ENCODE peak calls at places on chromosomes 1 and 21, in four cellular contexts. One of them, this sample, is unnamed.

GRCh38 chr1:183273300-183273699 is 87.2 kb downstream of the LAMC2 start:
- DNase-seq in prostate gland: no peak
- DNase-seq in esophagus squamous epithelium: no peak
- DNase-seq in GM12878: no peak
- DNase-seq in this sample: no peak

GRCh38 chr1:116820362-116820761 is 66.1 kb downstream of the CD2 start:
- DNase-seq in prostate gland: no peak
- DNase-seq in esophagus squamous epithelium: no peak
- DNase-seq in GM12878: no peak
- DNase-seq in this sample: peak; percentile 38

GRCh38 chr1:9680091-9680490 is 28.6 kb downstream of the PIK3CD start:
- DNase-seq in prostate gland: no peak
- DNase-seq in esophagus squamous epithelium: no peak
- DNase-seq in GM12878: no peak
- DNase-seq in this sample: no peak

GRCh38 chr1:91700771-91701493 is 185.0 kb downstream of the TGFBR3 start:
- DNase-seq in prostate gland: no peak
- DNase-seq in esophagus squamous epithelium: no peak
- DNase-seq in GM12878: no peak
- DNase-seq in this sample: no peak

GRCh38 chr1:198135366-198135765 is 21.4 kb upstream of the NEK7 start:
- DNase-seq in esophagus squamous epithelium: no peak
- DNase-seq in prostate gland: no peak
- DNase-seq in GM12878: no peak
- DNase-seq in this sample: no peak

GRCh38 chr1:97145321-97145956 is 423.9 kb downstream of the PTBP2 start:
- DNase-seq in prostate gland: peak; percentile 46
- DNase-seq in esophagus squamous epithelium: no peak
- DNase-seq in GM12878: no peak
- DNase-seq in this sample: no peak

GRCh38 chr1:205700865-205701401 is 20.6 kb upstream of the SLC45A3 start:
- DNase-seq in prostate gland: no peak
- DNase-seq in esophagus squamous epithelium: no peak
- DNase-seq in GM12878: no peak
- DNase-seq in this sample: peak; percentile 30

GRCh38 chr1:86741947-86742572 is 37.7 kb downstream of the SH3GLB1 start:
- DNase-seq in prostate gland: peak; percentile 17
- DNase-seq in esophagus squamous epithelium: no peak
- DNase-seq in GM12878: no peak
- DNase-seq in this sample: peak; percentile 46

GRCh38 chr1:11836955-11837766 is 10.4 kb downstream of the NPPA start:
- DNase-seq in prostate gland: no peak
- DNase-seq in esophagus squamous epithelium: no peak
- DNase-seq in GM12878: no peak
- DNase-seq in this sample: peak; percentile 20

GRCh38 chr1:110118636-110119396 is 6.6 kb downstream of the UBL4B start:
- DNase-seq in prostate gland: no peak
- DNase-seq in esophagus squamous epithelium: no peak
- DNase-seq in GM12878: no peak
- DNase-seq in this sample: no peak

GRCh38 chr1:44834328-44834727 is 8.7 kb downstream of the PTCH2 start:
- DNase-seq in prostate gland: no peak
- DNase-seq in GM12878: no peak
- DNase-seq in esophagus squamous epithelium: no peak
- DNase-seq in this sample: no peak

GRCh38 chr21:39518055-39518844 is 66.5 kb downstream of the SH3BGR start:
- DNase-seq in esophagus squamous epithelium: no peak
- DNase-seq in GM12878: peak; percentile 4
- DNase-seq in prostate gland: peak; percentile 40
- DNase-seq in this sample: peak; percentile 59

GRCh38 chr1:210246447-210246846 is 13.9 kb downstream of the SERTAD4 start:
- DNase-seq in GM12878: no peak
- DNase-seq in prostate gland: no peak
- DNase-seq in esophagus squamous epithelium: no peak
- DNase-seq in this sample: no peak

GRCh38 chr21:43814215-43815106 is 25.1 kb downstream of the RRP1 start:
- DNase-seq in prostate gland: no peak
- DNase-seq in GM12878: no peak
- DNase-seq in esophagus squamous epithelium: no peak
- DNase-seq in this sample: no peak

GRCh38 chr1:20366766-20367602 is 76.3 kb downstream of the VWA5B1 start:
- DNase-seq in GM12878: no peak
- DNase-seq in prostate gland: no peak
- DNase-seq in esophagus squamous epithelium: no peak
- DNase-seq in this sample: peak; percentile 57

GRCh38 chr1:18970358-18970757 is 13.9 kb upstream of the IFFO2 start:
- DNase-seq in esophagus squamous epithelium: no peak
- DNase-seq in GM12878: no peak
- DNase-seq in prostate gland: no peak
- DNase-seq in this sample: no peak

GRCh38 chr1:231770776-231771175 is 144.2 kb downstream of the DISC1 start:
- DNase-seq in GM12878: no peak
- DNase-seq in esophagus squamous epithelium: no peak
- DNase-seq in prostate gland: no peak
- DNase-seq in this sample: no peak

GRCh38 chr1:203649551-203650011 is 22.9 kb downstream of the ATP2B4 start:
- DNase-seq in GM12878: no peak
- DNase-seq in prostate gland: no peak
- DNase-seq in esophagus squamous epithelium: no peak
- DNase-seq in this sample: no peak

GRCh38 chr1:240031009-240031408 is 60.7 kb upstream of the FMN2 start:
- DNase-seq in GM12878: no peak
- DNase-seq in prostate gland: no peak
- DNase-seq in esophagus squamous epithelium: no peak
- DNase-seq in this sample: no peak

GRCh38 chr1:30976143-30976542 is 67.6 kb upstream of the SDC3 start:
- DNase-seq in esophagus squamous epithelium: no peak
- DNase-seq in GM12878: no peak
- DNase-seq in prostate gland: no peak
- DNase-seq in this sample: no peak

GRCh38 chr1:155873860-155874259 is 14.5 kb downstream of the SYT11 start:
- DNase-seq in GM12878: no peak
- DNase-seq in esophagus squamous epithelium: no peak
- DNase-seq in prostate gland: no peak
- DNase-seq in this sample: no peak

GRCh38 chr21:36858320-36858957 is 108.0 kb downstream of the HLCS start:
- DNase-seq in GM12878: no peak
- DNase-seq in prostate gland: no peak
- DNase-seq in esophagus squamous epithelium: no peak
- DNase-seq in this sample: no peak

GRCh38 chr1:165598676-165599059 is 32.4 kb upstream of the MGST3 start:
- DNase-seq in esophagus squamous epithelium: no peak
- DNase-seq in GM12878: no peak
- DNase-seq in prostate gland: no peak
- DNase-seq in this sample: no peak

GRCh38 chr1:2494323-2494693 is 18.2 kb downstream of the PLCH2 start:
- DNase-seq in esophagus squamous epithelium: no peak
- DNase-seq in GM12878: no peak
- DNase-seq in prostate gland: peak; percentile 85
- DNase-seq in this sample: no peak

GRCh38 chr1:16915627-16915973 is 6.1 kb upstream of the CROCC start:
- DNase-seq in GM12878: no peak
- DNase-seq in prostate gland: no peak
- DNase-seq in esophagus squamous epithelium: no peak
- DNase-seq in this sample: no peak

GRCh38 chr1:233613252-233614172 is at the start of gene KCNK1:
- DNase-seq in GM12878: no peak
- DNase-seq in prostate gland: peak; percentile 83
- DNase-seq in esophagus squamous epithelium: no peak
- DNase-seq in this sample: peak; percentile 49

GRCh38 chr21:27219068-27219467 is 252.2 kb upstream of the ADAMTS5 start:
- DNase-seq in GM12878: no peak
- DNase-seq in esophagus squamous epithelium: no peak
- DNase-seq in prostate gland: no peak
- DNase-seq in this sample: no peak

GRCh38 chr1:226268421-226269124 is 40.4 kb downstream of the LIN9 start:
- DNase-seq in esophagus squamous epithelium: no peak
- DNase-seq in prostate gland: no peak
- DNase-seq in GM12878: no peak
- DNase-seq in this sample: no peak

GRCh38 chr1:3003941-3004270 is 17.4 kb upstream of the ACTRT2 start:
- DNase-seq in GM12878: no peak
- DNase-seq in esophagus squamous epithelium: no peak
- DNase-seq in prostate gland: no peak
- DNase-seq in this sample: no peak

GRCh38 chr1:34777519-34778321 is 3.3 kb upstream of the GJB3 start:
- DNase-seq in GM12878: no peak
- DNase-seq in prostate gland: no peak
- DNase-seq in esophagus squamous epithelium: no peak
- DNase-seq in this sample: no peak

GRCh38 chr1:24609949-24610517 is 33.1 kb upstream of the SRRM1 start:
- DNase-seq in esophagus squamous epithelium: no peak
- DNase-seq in prostate gland: no peak
- DNase-seq in GM12878: no peak
- DNase-seq in this sample: no peak

GRCh38 chr21:45150630-45151265 is 76.4 kb downstream of the ADARB1 start:
- DNase-seq in prostate gland: no peak
- DNase-seq in esophagus squamous epithelium: no peak
- DNase-seq in GM12878: no peak
- DNase-seq in this sample: peak; percentile 11

DNA sequence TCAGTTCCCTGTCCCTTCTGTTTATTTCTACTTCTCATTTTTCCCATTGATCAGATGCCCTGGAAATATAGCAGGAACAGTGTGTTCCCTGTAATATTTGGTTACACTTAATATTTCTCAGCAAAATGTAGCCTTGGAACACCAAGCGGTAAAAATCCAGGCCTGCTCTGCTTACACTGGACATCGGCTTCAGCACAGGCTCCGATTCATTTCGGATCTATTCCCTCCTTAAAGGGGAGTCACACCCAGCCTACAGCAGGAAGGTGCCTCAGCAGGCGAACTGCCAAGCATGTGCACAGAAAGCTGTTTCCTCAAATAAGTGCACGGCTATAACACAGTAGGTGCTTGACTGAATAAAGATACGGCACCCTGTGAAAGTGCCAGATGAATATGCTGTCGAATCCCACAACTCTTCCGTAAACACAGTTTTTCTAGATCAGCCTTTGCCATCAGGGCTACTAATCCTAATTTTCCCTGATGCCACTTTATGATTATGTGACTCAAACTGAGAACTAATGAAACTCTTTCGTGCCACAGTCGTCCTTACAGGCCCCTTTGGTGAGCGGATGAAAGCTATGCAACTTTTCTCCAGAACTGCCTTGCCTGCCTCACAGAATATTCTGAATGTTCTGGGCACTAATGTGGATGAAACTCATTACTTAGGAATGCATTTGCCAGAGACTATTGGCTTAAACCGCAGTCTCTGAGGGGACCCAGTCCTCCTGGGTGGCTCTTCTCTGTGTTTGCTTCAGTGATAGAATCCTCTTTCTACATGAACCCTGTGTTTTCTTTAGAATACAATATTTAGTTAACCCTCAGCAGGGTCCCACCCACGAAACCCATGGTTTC is 275.5 kb upstream of the RUNX1 start:
- DNase-seq in prostate gland: peak; percentile 28
- DNase-seq in esophagus squamous epithelium: no peak
- DNase-seq in GM12878: no peak
- DNase-seq in this sample: peak; percentile 39
- H3K4me3 ChIP-seq in prostate gland: no peak overlapping the region
- H3K4me3 ChIP-seq in esophagus squamous epithelium: no peak overlapping the region
- H3K4me3 ChIP-seq in GM12878: no peak overlapping the region
- H3K4me3 ChIP-seq in this sample: no peak overlapping the region

DNA sequence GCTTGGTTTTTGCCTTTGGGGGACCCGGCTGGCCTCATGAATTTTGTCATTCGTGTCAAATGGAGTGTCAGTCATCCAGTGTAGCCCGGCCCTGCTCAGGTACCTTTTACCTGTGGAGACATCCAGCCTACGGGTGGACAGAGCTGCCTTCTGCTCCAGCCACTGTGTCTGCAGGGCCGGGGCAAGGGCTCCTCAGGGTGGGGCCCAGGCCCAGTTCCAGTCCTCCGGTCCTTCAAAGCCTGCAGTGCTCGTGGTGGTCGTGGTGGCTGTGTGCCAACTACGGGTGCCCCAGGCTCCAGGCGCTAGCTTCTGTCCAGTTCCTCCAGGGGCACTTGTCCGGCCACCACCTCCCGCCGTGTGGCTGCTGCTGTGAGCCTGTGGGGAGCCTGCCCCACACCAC is 54.8 kb downstream of the TRIM11 start:
- DNase-seq in esophagus squamous epithelium: no peak
- DNase-seq in prostate gland: no peak
- DNase-seq in GM12878: no peak
- DNase-seq in this sample: no peak
- TF ChIP-seq CTCF in esophagus squamous epithelium: no peak
- TF ChIP-seq CTCF in prostate gland: no peak
- TF ChIP-seq CTCF in GM12878: no peak
- TF ChIP-seq CTCF in this sample: no peak

DNA sequence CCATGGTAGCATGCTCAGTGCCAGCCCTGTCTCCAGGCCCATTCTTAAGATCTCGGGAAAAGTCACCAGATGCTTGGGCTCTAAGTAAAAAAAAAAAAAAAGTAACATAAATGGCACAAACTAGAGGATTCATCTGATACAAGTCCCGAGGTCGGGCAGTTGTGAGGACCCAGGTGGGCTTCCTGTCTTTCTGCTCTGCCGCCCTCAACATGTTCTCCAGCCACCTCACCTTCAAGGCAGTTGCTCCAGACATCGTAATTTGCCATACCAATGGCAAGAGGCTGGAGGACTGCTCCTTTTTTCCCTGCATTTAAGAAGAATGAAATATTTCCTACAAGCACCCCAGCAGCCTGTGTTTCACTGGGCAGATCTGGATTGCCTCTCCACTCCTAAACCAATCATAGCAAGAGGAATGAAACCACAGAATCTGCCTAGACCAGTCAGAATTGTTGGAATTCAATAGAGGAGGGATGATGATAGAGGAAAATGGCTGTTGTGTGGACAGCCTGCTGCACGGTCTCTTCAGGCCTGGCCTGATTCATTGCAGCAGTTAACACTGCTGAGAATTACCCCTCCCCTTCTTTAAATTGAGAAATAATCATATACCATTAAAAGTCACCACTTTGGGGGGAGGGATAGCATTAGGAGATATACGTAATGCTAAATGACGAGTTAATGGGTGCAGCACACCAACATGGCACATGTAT is 5.4 kb downstream of the HMGN2 start:
- DNase-seq in esophagus squamous epithelium: no peak
- DNase-seq in GM12878: no peak
- DNase-seq in prostate gland: no peak
- DNase-seq in this sample: no peak
- TF ChIP-seq POLR2A in esophagus squamous epithelium: no peak
- TF ChIP-seq POLR2A in GM12878: no peak
- TF ChIP-seq POLR2A in prostate gland: no peak
- TF ChIP-seq POLR2A in this sample: no peak

DNA sequence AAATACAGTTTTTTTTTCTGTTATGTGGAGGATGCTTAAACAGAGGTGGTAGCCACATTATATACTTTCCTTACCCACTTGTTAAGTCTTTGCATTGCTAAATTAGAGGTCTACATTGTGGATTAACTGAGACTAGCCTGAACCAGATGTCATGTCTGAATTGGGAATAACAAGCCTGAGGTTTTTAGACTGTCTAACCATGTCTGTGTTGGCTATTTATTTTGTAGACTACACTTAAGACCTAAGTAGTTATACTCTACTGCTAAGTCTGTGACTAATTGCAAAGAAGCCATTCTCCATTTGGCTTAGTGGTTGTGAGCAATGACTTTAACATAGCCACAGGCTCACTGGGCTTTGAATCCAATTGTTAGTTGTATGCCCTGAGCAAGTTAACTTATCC is 45.4 kb downstream of the CDC14A start:
- DNase-seq in esophagus squamous epithelium: no peak
- DNase-seq in GM12878: no peak
- DNase-seq in prostate gland: no peak
- DNase-seq in this sample: no peak
- H3K4me3 ChIP-seq in esophagus squamous epithelium: no peak overlapping the region
- H3K4me3 ChIP-seq in GM12878: no peak overlapping the region
- H3K4me3 ChIP-seq in prostate gland: no peak overlapping the region
- H3K4me3 ChIP-seq in this sample: no peak overlapping the region

GRCh38 chr1:166716620-166717019 is 122.7 kb upstream of the POGK start:
- DNase-seq in prostate gland: no peak
- DNase-seq in esophagus squamous epithelium: no peak
- DNase-seq in GM12878: no peak
- DNase-seq in this sample: no peak
- TF ChIP-seq CTCF in prostate gland: no peak
- TF ChIP-seq CTCF in esophagus squamous epithelium: no peak
- TF ChIP-seq CTCF in GM12878: no peak
- TF ChIP-seq CTCF in this sample: no peak